ENCODE peak calls at places on chromosomes 16 and 17, in ten cellular contexts. I is nephron progenitor cell; N is GM06990; B is foreskin fibroblast; S is B cell; L is CD4-positive, alpha-beta T cell; C is astrocyte of the cerebellum; G is transverse colon; P is cardiac muscle cell; F is HFF-Myc. U is an unnamed sample.

GRCh38 chr17:42378597-42379594 is 9.3 kb downstream of the STAT3 start:
- DNase-seq in I (no peak), N (peak; percentile 30), B (peak; percentile 33), S (peak; percentile 34), L (no peak), C (no peak), G (peak; percentile 29), P (peak; percentile 29), F (no peak), U (no peak)

GRCh38 chr17:32327911-32328310 is 14.1 kb downstream of the C17orf75 start:
- DNase-seq in I (no peak), N (no peak), B (no peak), S (no peak), L (no peak), C (no peak), G (no peak), P (no peak), F (no peak), U (no peak)

GRCh38 chr16:55682086-55682485 is 26.3 kb downstream of the SLC6A2 start:
- DNase-seq in I (no peak), N (no peak), B (no peak), S (no peak), L (no peak), C (no peak), G (no peak), P (no peak), F (no peak), U (no peak)

GRCh38 chr16:73433493-73434307 is 385.8 kb upstream of the ZFHX3 start:
- DNase-seq in I (peak; percentile 16), N (no peak), B (no peak), S (no peak), L (no peak), C (no peak), G (no peak), P (no peak), F (no peak), U (no peak)

GRCh38 chr17:45846223-45846622 is 1.5 kb downstream of the SPPL2C start:
- DNase-seq in I (no peak), N (no peak), B (no peak), S (no peak), L (no peak), C (no peak), G (no peak), P (no peak), F (no peak), U (no peak)

GRCh38 chr16:7218936-7219335 is 113.7 kb upstream of the RBFOX1 start:
- DNase-seq in I (no peak), N (no peak), B (no peak), S (no peak), L (no peak), C (no peak), G (no peak), P (no peak), F (no peak), U (no peak)

GRCh38 chr17:45735488-45735887 is 48.6 kb upstream of the CRHR1 start:
- DNase-seq in I (no peak), N (no peak), B (no peak), S (no peak), L (no peak), C (no peak), G (no peak), P (no peak), F (no peak), U (no peak)

GRCh38 chr17:18247613-18248001 is 10.9 kb downstream of the FLII start:
- DNase-seq in I (no peak), N (no peak), B (no peak), S (no peak), L (no peak), C (no peak), G (no peak), P (no peak), F (no peak), U (no peak)

DNA sequence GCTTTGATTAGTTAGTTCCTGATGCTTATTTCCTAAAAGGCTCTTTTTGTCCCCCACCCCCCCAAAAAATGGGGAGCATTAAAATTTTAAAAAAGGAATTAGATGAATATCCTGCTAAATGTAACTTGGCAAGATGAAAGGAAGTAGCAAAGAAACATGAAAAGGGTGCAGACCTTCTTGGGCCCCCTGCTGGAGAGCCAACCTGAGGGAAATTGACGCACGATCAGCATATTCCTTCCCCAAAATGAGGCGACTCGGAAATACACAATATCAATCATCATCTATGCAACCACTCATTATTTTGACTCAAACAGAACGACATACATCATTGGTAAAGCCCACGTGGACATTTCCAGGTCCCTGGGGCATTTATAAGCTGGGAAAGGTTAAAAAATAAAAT is 59.7 kb downstream of the GRIN2A start:
- DNase-seq in I (peak; percentile 9), N (no peak), B (peak; percentile 6), S (no peak), L (no peak), C (no peak), G (no peak), P (no peak), F (no peak), U (peak; percentile 72)
- TF ChIP-seq CTCF in I (peak; percentile 39), N (peak; percentile 31), B (peak; percentile 28), S (no peak), L (no peak), C (peak; percentile 53), G (no peak), P (no peak), F (peak; percentile 22), U (peak; percentile 69)

DNA sequence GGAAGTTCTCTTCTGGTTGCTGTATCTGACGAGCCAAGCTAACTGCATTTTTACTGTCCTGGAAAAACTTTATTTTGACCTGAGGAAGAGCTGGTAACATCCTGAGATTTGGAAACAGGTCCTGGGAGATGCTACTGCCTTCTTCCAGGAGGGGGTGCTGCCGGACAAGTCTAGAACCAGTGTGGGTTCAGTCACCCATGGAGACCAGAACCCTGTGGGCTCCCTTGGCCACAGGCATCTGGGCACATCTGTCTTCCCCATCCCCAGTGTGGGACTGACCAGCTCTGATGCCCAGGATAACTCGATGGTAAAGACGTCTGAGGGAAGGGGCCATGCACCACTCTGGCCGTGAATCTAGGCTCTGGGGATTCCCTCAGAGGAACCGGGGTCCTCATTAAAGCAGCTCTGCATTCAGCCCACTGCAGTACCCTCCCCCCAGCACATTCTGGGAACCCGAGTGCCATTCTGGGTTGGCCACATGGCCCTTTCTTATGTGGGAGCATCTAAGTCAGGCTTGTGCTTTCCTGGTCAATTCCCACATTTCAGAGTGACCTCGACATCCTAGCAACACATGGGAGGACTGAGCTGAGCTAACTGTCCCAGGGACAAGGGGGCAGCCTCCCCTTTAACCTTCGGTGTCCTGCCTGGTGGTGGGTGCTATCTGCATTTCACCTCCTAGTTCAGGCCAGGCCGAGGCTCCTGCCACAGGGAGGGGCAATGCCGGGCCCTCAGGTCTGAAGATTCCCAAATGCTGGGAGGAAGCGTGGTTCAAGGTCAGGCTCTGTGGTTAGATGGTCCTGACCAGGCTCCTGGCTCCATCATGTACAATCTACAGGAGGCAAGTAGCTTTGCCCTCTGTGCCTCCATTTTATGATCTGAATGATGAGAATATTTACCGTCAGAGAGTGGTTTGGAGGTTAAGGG is 6.4 kb downstream of the C16orf86 start:
- DNase-seq in I (peak; percentile 73), N (no peak), B (peak; percentile 90), S (peak; percentile 79), L (peak; percentile 44), C (peak; percentile 44), G (peak; percentile 79), P (peak; percentile 84), F (no peak), U (peak; percentile 71)
- TF ChIP-seq CTCF in I (peak; percentile 68), N (peak; percentile 85), B (peak; percentile 89), S (peak; percentile 81), L (peak; percentile 64), C (peak; percentile 85), G (peak; percentile 84), P (peak; percentile 87), F (peak; percentile 87), U (peak; percentile 60)

GRCh38 chr17:80283116-80283852 is 22.6 kb downstream of the RNF213 start:
- DNase-seq in I (no peak), N (no peak), B (no peak), S (no peak), L (no peak), C (no peak), G (no peak), P (no peak), F (no peak), U (no peak)

GRCh38 chr17:80284631-80285030 is 24.0 kb downstream of the RNF213 start:
- DNase-seq in I (no peak), N (no peak), B (no peak), S (no peak), L (no peak), C (no peak), G (no peak), P (no peak), F (no peak), U (no peak)

GRCh38 chr17:80277751-80278671 is 17.4 kb downstream of the RNF213 start:
- DNase-seq in I (no peak), N (no peak), B (no peak), S (no peak), L (no peak), C (no peak), G (no peak), P (no peak), F (no peak), U (no peak)

GRCh38 chr17:80281516-80281915 is 20.9 kb downstream of the RNF213 start:
- DNase-seq in I (no peak), N (no peak), B (no peak), S (no peak), L (no peak), C (no peak), G (no peak), P (no peak), F (no peak), U (no peak)

GRCh38 chr17:80279895-80280294 is 19.2 kb downstream of the RNF213 start:
- DNase-seq in I (no peak), N (no peak), B (peak; percentile 92), S (no peak), L (no peak), C (peak; percentile 92), G (no peak), P (peak; percentile 95), F (peak; percentile 20), U (no peak)
- TF ChIP-seq CTCF in I (no peak), N (no peak), B (no peak), S (no peak), L (no peak), C (peak; percentile 41), G (no peak), P (peak; percentile 31), F (no peak), U (no peak)

GRCh38 chr17:38509008-38509771 is 80.9 kb downstream of the ARHGAP23 start:
- DNase-seq in I (peak; percentile 88), N (peak; percentile 64), B (peak; percentile 93), S (peak; percentile 83), L (peak; percentile 69), C (peak; percentile 75), G (peak; percentile 75), P (peak; percentile 93), F (peak; percentile 61), U (peak; percentile 52)

GRCh38 chr17:38509772-38510423 is 81.6 kb downstream of the ARHGAP23 start:
- DNase-seq in I (peak; percentile 44), N (no peak), B (peak; percentile 49), S (peak; percentile 57), L (no peak), C (no peak), G (no peak), P (peak; percentile 38), F (no peak), U (no peak)

GRCh38 chr17:38508570-38508950 is 80.3 kb downstream of the ARHGAP23 start:
- DNase-seq in I (no peak), N (no peak), B (peak; percentile 27), S (no peak), L (no peak), C (no peak), G (no peak), P (no peak), F (no peak), U (no peak)

GRCh38 chr17:38507921-38508569 is 79.8 kb downstream of the ARHGAP23 start:
- DNase-seq in I (no peak), N (no peak), B (no peak), S (no peak), L (no peak), C (no peak), G (no peak), P (no peak), F (no peak), U (no peak)

DNA sequence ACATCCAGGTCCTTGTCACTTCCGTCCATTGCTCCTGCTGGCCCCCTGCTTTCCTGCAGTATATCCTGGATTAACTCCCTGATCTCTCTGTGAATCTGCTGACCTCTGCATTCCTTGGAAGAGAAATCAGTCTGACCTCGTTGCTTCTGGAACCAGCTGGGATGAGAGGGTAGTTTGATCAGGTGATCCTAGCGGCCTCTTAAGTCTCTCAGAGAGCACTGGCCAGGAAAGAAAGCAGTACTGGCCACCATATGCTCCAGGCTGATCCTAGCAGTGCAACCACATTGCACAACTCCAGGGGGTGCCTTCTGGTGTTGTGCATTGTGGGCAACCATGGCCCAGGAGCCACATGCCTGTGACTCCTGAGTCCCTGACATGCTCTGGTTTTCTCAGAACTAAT is 79.2 kb downstream of the ARHGAP23 start:
- DNase-seq in I (no peak), N (no peak), B (peak; percentile 41), S (no peak), L (no peak), C (no peak), G (no peak), P (no peak), F (no peak), U (no peak)
- TF ChIP-seq CTCF in I (no peak), N (no peak), B (no peak), S (no peak), L (no peak), C (no peak), G (no peak), P (no peak), F (no peak), U (no peak)

U was measured in Calu3.